ENCODE peak calls at places on chromosomes 7 and 10, in seven cellular contexts. F is heart right ventricle, Z is gastrocnemius medialis, Y is endodermal cell, R is HCT116, P is Karpas-422, H is suprapubic skin. K is an unnamed sample. For H3K9me3 and H3K4me1, the result is how much of the 10 kb centered on the place peaks cover.

GRCh38 chr10:127798116-127798515 is 61.1 kb downstream of the FOXI2 start:
- DNase-seq in F (no peak), Z (no peak), Y (no peak), R (no peak), P (no peak), H (no peak), K (no peak)

GRCh38 chr7:105046414-105046813 is 32.4 kb downstream of the KMT2E start:
- DNase-seq in F (no peak), Z (no peak), Y (no peak), R (no peak), P (no peak), H (no peak), K (no peak)

GRCh38 chr7:2623698-2624014 is 8.1 kb upstream of the TTYH3 start:
- DNase-seq in F (no peak), Z (no peak), Y (no peak), R (no peak), P (no peak), H (no peak), K (no peak)

GRCh38 chr10:116132716-116133420 is 140.1 kb downstream of the GFRA1 start:
- DNase-seq in F (no peak), Z (no peak), Y (peak), R (no peak), P (no peak), H (no peak), K (no peak)

GRCh38 chr10:55400075-55400474 is 599.0 kb upstream of the PCDH15 start:
- DNase-seq in F (no peak), Z (no peak), Y (no peak), R (no peak), P (no peak), H (no peak), K (no peak)

GRCh38 chr7:44530990-44531389 is 10.1 kb downstream of the NPC1L1 start:
- DNase-seq in F (no peak), Z (no peak), Y (no peak), R (no peak), P (no peak), H (no peak), K (no peak)

GRCh38 chr10:11796439-11796838 is 26.7 kb upstream of the PROSER2 start:
- DNase-seq in F (no peak), Z (no peak), Y (no peak), R (no peak), P (no peak), H (no peak), K (no peak)

GRCh38 chr10:99279626-99280111 is 44.0 kb upstream of the HPSE2 start:
- DNase-seq in F (no peak), Z (no peak), Y (no peak), R (no peak), P (no peak), H (no peak), K (no peak)

GRCh38 chr10:14953452-14954000 is 370 bp downstream of the DCLRE1C start:
- DNase-seq in F (no peak), Z (peak), Y (no peak), R (peak), P (peak), H (no peak), K (no peak)

GRCh38 chr10:86077271-86077670 is 289.3 kb downstream of the GRID1 start:
- DNase-seq in F (no peak), Z (no peak), Y (peak), R (no peak), P (no peak), H (no peak), K (no peak)

GRCh38 chr7:1422512-1423265 is 36.6 kb downstream of the MICALL2 start:
- DNase-seq in F (no peak), Z (no peak), Y (no peak), R (no peak), P (peak), H (no peak), K (no peak)

GRCh38 chr7:132836746-132837145 is 245.1 kb downstream of the CHCHD3 start:
- DNase-seq in F (no peak), Z (no peak), Y (no peak), R (no peak), P (no peak), H (no peak), K (no peak)

GRCh38 chr10:114356786-114357588 is 47.3 kb downstream of the AFAP1L2 start:
- DNase-seq in F (no peak), Z (no peak), Y (no peak), R (no peak), P (no peak), H (no peak), K (no peak)

GRCh38 chr10:23381298-23381697 is 36.7 kb upstream of the C10orf67 start:
- DNase-seq in F (no peak), Z (no peak), Y (no peak), R (peak), P (no peak), H (no peak), K (no peak)

GRCh38 chr7:40043164-40043563 is 91.3 kb downstream of the MPLKIP start:
- DNase-seq in F (no peak), Z (no peak), Y (no peak), R (no peak), P (no peak), H (no peak), K (no peak)

DNA sequence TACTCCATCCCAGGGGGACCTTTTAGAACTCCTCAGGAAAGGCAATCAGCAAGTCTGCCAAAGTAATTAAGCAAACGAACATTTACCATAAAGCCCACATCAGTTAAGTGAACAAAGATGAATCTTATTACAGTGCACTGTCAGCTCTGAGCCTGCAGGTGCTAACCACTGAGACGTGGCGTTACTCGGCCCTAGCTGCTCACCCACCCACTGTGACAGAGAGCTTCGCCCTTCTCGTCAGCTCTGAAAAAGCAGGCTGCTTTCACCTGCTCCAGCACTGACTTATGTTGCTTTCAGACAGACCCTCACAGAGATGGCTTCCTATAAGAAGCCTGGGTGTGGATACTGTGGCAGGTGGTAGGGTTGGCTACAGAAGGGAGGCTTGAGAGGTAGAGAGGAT is 57.7 kb upstream of the KCNIP2 start:
- DNase-seq in F (no peak), Z (no peak), Y (peak), R (no peak), P (peak), H (no peak), K (no peak)
- H3K4me3 ChIP-seq in F (no peak), Z (no peak), Y (no peak), R (no peak), P (no peak), H (no peak), K (no peak)

GRCh38 chr10:42707229-42707628 is 68.9 kb upstream of the ZNF33B start:
- DNase-seq in F (no peak), Z (no peak), Y (no peak), R (no peak), P (no peak), H (no peak), K (no peak)
- H3K9me3 ChIP-seq in F (under half), Z (under half), Y (under half), R (under half), P (under half), H (under half), K (under half)

GRCh38 chr10:95353123-95353522 is 62.3 kb upstream of the PDLIM1 start:
- DNase-seq in F (no peak), Z (no peak), Y (no peak), R (no peak), P (no peak), H (no peak), K (no peak)
- H3K4me1 ChIP-seq in F (under half), Z (half or more), Y (under half), R (under half), P (under half), H (under half), K (under half)

DNA sequence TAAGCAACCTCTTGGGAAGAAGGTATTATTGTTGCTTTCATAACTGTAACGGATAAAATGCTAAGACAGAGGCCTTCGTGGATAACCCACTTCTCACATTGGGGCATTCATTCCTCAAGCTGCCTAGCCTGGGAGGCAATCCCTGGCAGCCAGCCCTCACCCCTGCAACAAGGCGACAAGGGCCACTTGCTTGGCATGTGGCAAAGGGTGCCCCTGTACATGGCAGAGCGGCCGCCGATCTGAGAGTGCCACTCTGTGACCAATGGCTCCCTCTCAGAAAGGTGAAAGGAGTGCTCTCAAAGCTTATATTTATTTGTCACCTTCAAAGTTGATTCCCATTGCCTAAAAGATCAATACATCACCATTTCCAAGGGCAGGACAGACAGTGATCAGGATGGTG is 31.9 kb downstream of the EBF3 start:
- DNase-seq in F (no peak), Z (no peak), Y (no peak), R (no peak), P (no peak), H (peak), K (no peak)
- H3K4me3 ChIP-seq in F (no peak), Z (no peak), Y (no peak), R (no peak), P (no peak), H (no peak), K (no peak)

DNA sequence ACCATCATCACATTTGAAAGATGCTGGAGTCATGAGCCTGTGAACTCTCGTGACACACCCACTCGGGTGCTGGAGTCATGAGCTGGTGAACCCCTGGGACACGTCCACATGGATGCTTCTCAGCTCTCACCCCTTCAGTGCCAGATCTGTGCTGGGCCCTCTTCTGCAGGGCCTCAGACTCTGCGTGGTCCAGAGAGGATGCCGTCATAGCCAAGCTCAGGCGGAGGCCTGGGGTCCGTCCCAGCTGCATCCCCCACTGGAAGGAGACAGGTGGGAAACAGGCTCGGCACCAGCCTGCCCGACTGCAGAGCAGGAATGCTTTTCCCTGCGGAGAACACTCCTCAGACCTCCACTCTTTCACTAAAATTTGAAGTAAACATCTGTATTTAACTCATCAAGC is 156.5 kb upstream of the PPP2R2D start:
- DNase-seq in F (no peak), Z (no peak), Y (no peak), R (no peak), P (no peak), H (peak), K (no peak)
- H3K9me3 ChIP-seq in F (under half), Z (under half), Y (under half), R (under half), P (under half), H (under half), K (under half)

GRCh38 chr10:80488539-80489066 is 34.5 kb downstream of the TSPAN14 start:
- DNase-seq in F (no peak), Z (no peak), Y (no peak), R (no peak), P (no peak), H (no peak), K (no peak)

GRCh38 chr10:80486785-80487421 is 32.8 kb downstream of the TSPAN14 start:
- DNase-seq in F (no peak), Z (no peak), Y (no peak), R (no peak), P (no peak), H (no peak), K (no peak)

GRCh38 chr10:80487791-80488538 is 33.9 kb downstream of the TSPAN14 start:
- DNase-seq in F (peak), Z (no peak), Y (no peak), R (no peak), P (no peak), H (no peak), K (peak)

GRCh38 chr10:80486151-80486692 is 32.1 kb downstream of the TSPAN14 start:
- DNase-seq in F (no peak), Z (no peak), Y (no peak), R (no peak), P (no peak), H (peak), K (no peak)

DNA sequence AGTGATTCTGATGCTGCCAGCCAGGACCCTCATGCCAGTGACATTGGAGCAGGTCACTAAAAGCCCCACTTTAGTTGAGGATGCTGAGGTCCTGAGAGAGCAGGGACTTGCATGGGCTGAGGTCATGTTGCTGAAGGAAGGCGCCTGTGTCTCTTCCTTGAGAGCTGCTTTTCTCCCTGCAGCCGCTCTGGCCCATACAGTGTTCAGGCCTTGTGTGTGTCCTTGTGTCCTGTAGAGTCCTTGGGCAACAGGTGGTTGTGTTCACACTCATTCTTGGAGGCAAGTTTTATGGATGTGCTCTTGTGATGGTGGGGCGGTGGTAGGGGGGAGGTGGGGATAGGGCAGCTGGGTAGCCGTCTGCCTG is 33.3 kb downstream of the TSPAN14 start:
- DNase-seq in F (no peak), Z (no peak), Y (no peak), R (no peak), P (no peak), H (no peak), K (no peak)
- H3K4me1 ChIP-seq in F (under half), Z (under half), Y (under half), R (half or more), P (under half), H (half or more), K (half or more)